ENCODE peak calls at places on chromosomes 3 and 15, in seven cellular contexts. One of them, this sample, is unnamed.

GRCh38 chr15:81155375-81156218 is 21.5 kb downstream of the CFAP161 start:
- DNase-seq in A549: peak
- DNase-seq in sigmoid colon: peak
- DNase-seq in transverse colon: peak
- DNase-seq in upper lobe of left lung: no peak
- DNase-seq in ovary: no peak
- DNase-seq in SK-N-SH: peak
- DNase-seq in this sample: no peak

GRCh38 chr15:69919816-69920215 is 177.9 kb downstream of the TLE3 start:
- DNase-seq in A549: no peak
- DNase-seq in sigmoid colon: no peak
- DNase-seq in transverse colon: no peak
- DNase-seq in upper lobe of left lung: no peak
- DNase-seq in ovary: no peak
- DNase-seq in SK-N-SH: no peak
- DNase-seq in this sample: no peak

GRCh38 chr3:21801631-21802030 is 50.6 kb upstream of the ZNF385D start:
- DNase-seq in A549: no peak
- DNase-seq in sigmoid colon: no peak
- DNase-seq in transverse colon: no peak
- DNase-seq in upper lobe of left lung: no peak
- DNase-seq in ovary: no peak
- DNase-seq in SK-N-SH: no peak
- DNase-seq in this sample: no peak

GRCh38 chr3:101248786-101249185 is 71.6 kb downstream of the IMPG2 start:
- DNase-seq in A549: no peak
- DNase-seq in sigmoid colon: no peak
- DNase-seq in transverse colon: no peak
- DNase-seq in upper lobe of left lung: no peak
- DNase-seq in ovary: no peak
- DNase-seq in SK-N-SH: no peak
- DNase-seq in this sample: no peak

GRCh38 chr3:113283306-113283705 is 71.9 kb downstream of the BOC start:
- DNase-seq in A549: no peak
- DNase-seq in sigmoid colon: no peak
- DNase-seq in transverse colon: no peak
- DNase-seq in upper lobe of left lung: peak
- DNase-seq in ovary: no peak
- DNase-seq in SK-N-SH: no peak
- DNase-seq in this sample: no peak

GRCh38 chr3:14448756-14449728 is 46.6 kb downstream of the SLC6A6 start:
- DNase-seq in A549: no peak
- DNase-seq in sigmoid colon: no peak
- DNase-seq in transverse colon: no peak
- DNase-seq in upper lobe of left lung: no peak
- DNase-seq in ovary: no peak
- DNase-seq in SK-N-SH: no peak
- DNase-seq in this sample: no peak

GRCh38 chr3:190560284-190560895 is 46.5 kb downstream of the IL1RAP start:
- DNase-seq in A549: no peak
- DNase-seq in sigmoid colon: no peak
- DNase-seq in transverse colon: no peak
- DNase-seq in upper lobe of left lung: no peak
- DNase-seq in ovary: no peak
- DNase-seq in SK-N-SH: no peak
- DNase-seq in this sample: no peak

GRCh38 chr3:110733045-110733444 is 338.6 kb upstream of the NECTIN3 start:
- DNase-seq in A549: no peak
- DNase-seq in sigmoid colon: no peak
- DNase-seq in transverse colon: no peak
- DNase-seq in upper lobe of left lung: no peak
- DNase-seq in ovary: no peak
- DNase-seq in SK-N-SH: no peak
- DNase-seq in this sample: no peak

GRCh38 chr3:27079427-27080105 is 289.6 kb downstream of the NEK10 start:
- DNase-seq in A549: no peak
- DNase-seq in sigmoid colon: no peak
- DNase-seq in transverse colon: no peak
- DNase-seq in upper lobe of left lung: no peak
- DNase-seq in ovary: no peak
- DNase-seq in SK-N-SH: no peak
- DNase-seq in this sample: no peak

GRCh38 chr15:31781261-31781660 is 249.1 kb upstream of the CHRNA7 start:
- DNase-seq in A549: no peak
- DNase-seq in sigmoid colon: no peak
- DNase-seq in transverse colon: no peak
- DNase-seq in upper lobe of left lung: no peak
- DNase-seq in ovary: no peak
- DNase-seq in SK-N-SH: no peak
- DNase-seq in this sample: no peak

GRCh38 chr3:111045564-111045963 is 26.1 kb upstream of the NECTIN3 start:
- DNase-seq in A549: no peak
- DNase-seq in sigmoid colon: no peak
- DNase-seq in transverse colon: no peak
- DNase-seq in upper lobe of left lung: no peak
- DNase-seq in ovary: no peak
- DNase-seq in SK-N-SH: no peak
- DNase-seq in this sample: no peak

GRCh38 chr3:172203522-172204258 is 164.3 kb downstream of the FNDC3B start:
- DNase-seq in A549: peak
- DNase-seq in sigmoid colon: no peak
- DNase-seq in transverse colon: no peak
- DNase-seq in upper lobe of left lung: no peak
- DNase-seq in ovary: no peak
- DNase-seq in SK-N-SH: no peak
- DNase-seq in this sample: no peak

GRCh38 chr15:71651750-71652186 is 158.6 kb upstream of the NR2E3 start:
- DNase-seq in A549: peak
- DNase-seq in sigmoid colon: no peak
- DNase-seq in transverse colon: peak
- DNase-seq in upper lobe of left lung: no peak
- DNase-seq in ovary: no peak
- DNase-seq in SK-N-SH: no peak
- DNase-seq in this sample: peak

GRCh38 chr15:66472176-66472999 is 25.2 kb downstream of the SNAPC5 start:
- DNase-seq in A549: no peak
- DNase-seq in sigmoid colon: no peak
- DNase-seq in transverse colon: peak
- DNase-seq in upper lobe of left lung: no peak
- DNase-seq in ovary: no peak
- DNase-seq in SK-N-SH: no peak
- DNase-seq in this sample: peak

GRCh38 chr3:175398676-175399075 is 539.5 kb downstream of the NAALADL2 start:
- DNase-seq in A549: no peak
- DNase-seq in sigmoid colon: no peak
- DNase-seq in transverse colon: no peak
- DNase-seq in upper lobe of left lung: no peak
- DNase-seq in ovary: no peak
- DNase-seq in SK-N-SH: no peak
- DNase-seq in this sample: no peak

DNA sequence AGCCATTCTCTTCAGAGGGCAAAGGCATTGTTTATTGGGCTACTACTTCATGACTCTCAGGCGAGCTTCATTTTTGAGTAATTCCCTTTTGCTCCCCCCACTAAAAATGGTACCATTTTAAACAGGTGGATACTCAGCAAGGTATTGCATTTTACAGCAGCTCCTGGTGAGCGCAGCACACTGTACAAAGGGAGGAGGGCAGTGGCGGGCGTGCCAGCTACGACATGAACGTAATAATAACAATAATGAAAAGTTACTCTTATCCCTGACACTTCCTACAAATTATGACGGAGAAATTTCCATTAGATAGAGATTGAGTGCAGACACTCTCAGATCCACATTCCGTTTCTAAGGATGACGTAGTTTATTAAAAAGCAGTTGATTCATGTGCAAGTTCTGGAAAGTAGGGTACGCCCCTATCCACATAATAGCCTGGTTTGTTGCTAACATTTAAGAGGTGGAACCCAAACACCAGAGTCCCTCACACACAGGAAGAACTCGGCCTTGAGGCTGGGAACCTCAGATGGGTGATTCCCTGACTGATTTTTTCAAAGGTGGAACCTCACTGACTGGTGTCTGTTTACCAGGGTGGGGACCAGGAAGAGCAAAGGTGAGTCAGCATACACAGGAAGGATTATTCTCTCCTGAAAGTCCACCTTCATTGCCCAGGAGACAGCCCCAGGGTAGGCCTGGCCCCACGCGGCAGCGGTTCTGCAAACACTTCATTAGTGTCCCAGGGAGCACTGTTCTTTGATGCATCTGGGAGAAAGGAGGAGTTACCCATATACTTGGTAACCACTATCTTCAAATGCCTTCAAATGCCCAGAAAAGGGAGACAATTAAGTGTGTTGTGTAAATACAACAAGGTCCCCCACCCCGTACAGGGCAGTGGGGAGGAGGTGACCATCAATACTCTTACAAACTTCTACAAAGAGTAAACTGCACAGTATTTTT is 69.9 kb downstream of the LDHAL6B start:
- DNase-seq in A549: peak
- DNase-seq in sigmoid colon: no peak
- DNase-seq in transverse colon: peak
- DNase-seq in upper lobe of left lung: no peak
- DNase-seq in ovary: no peak
- DNase-seq in SK-N-SH: no peak
- DNase-seq in this sample: no peak
- TF ChIP-seq EP300 in A549: peak
- TF ChIP-seq EP300 in sigmoid colon: no peak
- TF ChIP-seq EP300 in transverse colon: peak
- TF ChIP-seq EP300 in upper lobe of left lung: no peak
- TF ChIP-seq EP300 in ovary: no peak
- TF ChIP-seq EP300 in SK-N-SH: no peak
- TF ChIP-seq EP300 in this sample: no peak

GRCh38 chr3:107085261-107085660 is 292.0 kb upstream of the CCDC54 start:
- DNase-seq in A549: no peak
- DNase-seq in sigmoid colon: no peak
- DNase-seq in transverse colon: no peak
- DNase-seq in upper lobe of left lung: no peak
- DNase-seq in ovary: no peak
- DNase-seq in SK-N-SH: no peak
- DNase-seq in this sample: no peak
- TF ChIP-seq EP300 in A549: no peak
- TF ChIP-seq EP300 in sigmoid colon: no peak
- TF ChIP-seq EP300 in transverse colon: no peak
- TF ChIP-seq EP300 in upper lobe of left lung: no peak
- TF ChIP-seq EP300 in ovary: no peak
- TF ChIP-seq EP300 in SK-N-SH: no peak
- TF ChIP-seq EP300 in this sample: no peak

GRCh38 chr15:99017322-99017701 is 9.7 kb upstream of the PGPEP1L start:
- DNase-seq in A549: no peak
- DNase-seq in sigmoid colon: no peak
- DNase-seq in transverse colon: no peak
- DNase-seq in upper lobe of left lung: no peak
- DNase-seq in ovary: no peak
- DNase-seq in SK-N-SH: no peak
- DNase-seq in this sample: no peak

GRCh38 chr15:99014803-99015676 is 7.4 kb upstream of the PGPEP1L start:
- DNase-seq in A549: peak
- DNase-seq in sigmoid colon: peak
- DNase-seq in transverse colon: peak
- DNase-seq in upper lobe of left lung: peak
- DNase-seq in ovary: peak
- DNase-seq in SK-N-SH: peak
- DNase-seq in this sample: no peak

GRCh38 chr15:99019558-99020540 is 12.3 kb upstream of the PGPEP1L start:
- DNase-seq in A549: no peak
- DNase-seq in sigmoid colon: no peak
- DNase-seq in transverse colon: no peak
- DNase-seq in upper lobe of left lung: no peak
- DNase-seq in ovary: no peak
- DNase-seq in SK-N-SH: no peak
- DNase-seq in this sample: no peak

GRCh38 chr15:99016680-99017321 is 9.2 kb upstream of the PGPEP1L start:
- DNase-seq in A549: peak
- DNase-seq in sigmoid colon: no peak
- DNase-seq in transverse colon: no peak
- DNase-seq in upper lobe of left lung: no peak
- DNase-seq in ovary: no peak
- DNase-seq in SK-N-SH: peak
- DNase-seq in this sample: no peak

DNA sequence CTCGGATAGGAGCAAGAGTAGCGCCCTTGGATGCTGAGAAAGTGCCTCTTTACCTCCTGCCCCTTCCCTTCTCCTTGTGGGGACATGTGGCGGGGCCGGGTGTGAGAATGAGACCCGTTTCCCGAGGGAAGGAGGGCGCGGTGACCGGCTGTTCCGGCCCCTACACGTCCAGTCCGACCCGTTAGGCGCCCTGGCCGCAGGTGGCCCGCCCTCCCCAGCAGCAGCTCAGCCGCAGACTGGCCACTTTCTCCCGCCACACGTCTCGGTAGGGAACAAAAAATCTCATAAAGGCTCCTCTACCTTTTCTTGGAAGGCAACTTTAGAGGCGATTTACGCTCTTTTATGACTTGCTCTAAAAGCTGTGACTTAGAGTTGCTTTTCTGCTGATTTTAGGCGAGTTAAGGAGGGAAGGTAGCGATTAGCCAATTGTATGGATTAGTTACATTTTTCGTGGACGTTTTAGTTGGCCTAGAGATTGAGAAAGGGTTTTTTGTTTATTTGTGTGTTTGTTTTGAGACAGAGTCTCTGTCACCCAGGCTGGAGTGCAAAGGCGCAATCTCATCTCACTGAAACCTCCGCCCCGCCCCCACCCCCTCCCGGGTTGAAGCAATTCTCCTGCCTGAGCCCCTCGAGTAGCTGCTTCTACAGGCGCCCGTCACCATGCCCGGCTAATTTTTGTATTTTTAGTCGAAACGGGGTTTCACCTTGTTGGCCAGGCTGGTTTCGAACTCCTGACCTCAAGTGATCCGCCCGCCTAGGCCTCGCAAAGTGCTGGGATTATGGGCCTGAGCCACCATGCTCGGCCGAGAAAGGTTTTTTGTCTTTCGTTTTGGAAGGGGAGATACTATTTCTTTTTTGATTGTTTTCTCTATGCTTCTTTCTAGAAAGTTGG is 8.3 kb upstream of the PGPEP1L start:
- DNase-seq in A549: no peak
- DNase-seq in sigmoid colon: no peak
- DNase-seq in transverse colon: no peak
- DNase-seq in upper lobe of left lung: peak
- DNase-seq in ovary: peak
- DNase-seq in SK-N-SH: peak
- DNase-seq in this sample: no peak
- TF ChIP-seq EP300 in A549: no peak
- TF ChIP-seq EP300 in sigmoid colon: no peak
- TF ChIP-seq EP300 in transverse colon: no peak
- TF ChIP-seq EP300 in upper lobe of left lung: no peak
- TF ChIP-seq EP300 in ovary: no peak
- TF ChIP-seq EP300 in SK-N-SH: no peak
- TF ChIP-seq EP300 in this sample: peak

GRCh38 chr3:87761341-87761740 is 297.5 kb downstream of the CGGBP1 start:
- DNase-seq in A549: no peak
- DNase-seq in sigmoid colon: no peak
- DNase-seq in transverse colon: no peak
- DNase-seq in upper lobe of left lung: peak
- DNase-seq in ovary: no peak
- DNase-seq in SK-N-SH: no peak
- DNase-seq in this sample: no peak

GRCh38 chr3:87756616-87757015 is 302.2 kb downstream of the CGGBP1 start:
- DNase-seq in A549: no peak
- DNase-seq in sigmoid colon: no peak
- DNase-seq in transverse colon: no peak
- DNase-seq in upper lobe of left lung: no peak
- DNase-seq in ovary: no peak
- DNase-seq in SK-N-SH: no peak
- DNase-seq in this sample: no peak

GRCh38 chr3:87761795-87762194 is 297.0 kb downstream of the CGGBP1 start:
- DNase-seq in A549: no peak
- DNase-seq in sigmoid colon: peak
- DNase-seq in transverse colon: no peak
- DNase-seq in upper lobe of left lung: peak
- DNase-seq in ovary: no peak
- DNase-seq in SK-N-SH: no peak
- DNase-seq in this sample: no peak

GRCh38 chr3:87755852-87756251 is 303.0 kb downstream of the CGGBP1 start:
- DNase-seq in A549: no peak
- DNase-seq in sigmoid colon: no peak
- DNase-seq in transverse colon: no peak
- DNase-seq in upper lobe of left lung: no peak
- DNase-seq in ovary: no peak
- DNase-seq in SK-N-SH: no peak
- DNase-seq in this sample: no peak
- TF ChIP-seq EP300 in A549: no peak
- TF ChIP-seq EP300 in sigmoid colon: no peak
- TF ChIP-seq EP300 in transverse colon: no peak
- TF ChIP-seq EP300 in upper lobe of left lung: no peak
- TF ChIP-seq EP300 in ovary: no peak
- TF ChIP-seq EP300 in SK-N-SH: no peak
- TF ChIP-seq EP300 in this sample: no peak